ENCODE peak calls at places on chromosomes 13 and 19, in four cellular contexts. C, B, M and A are unnamed samples.

GRCh38 chr19:29294343-29294811 is 81.4 kb upstream of the UQCRFS1 start:
- DNase-seq in C (no peak), B (no peak), M (no peak), A (no peak)

GRCh38 chr19:38550376-38550775 is 67.4 kb downstream of the MAP4K1 start:
- DNase-seq in C (no peak), B (no peak), M (no peak), A (no peak)

GRCh38 chr13:107734891-107735620 is 480.3 kb downstream of the LIG4 start:
- DNase-seq in C (no peak), B (no peak), M (no peak), A (no peak)

GRCh38 chr13:25111557-25111956 is 15.6 kb downstream of the PABPC3 start:
- DNase-seq in C (no peak), B (no peak), M (no peak), A (no peak)

GRCh38 chr19:50906217-50906616 is 5.0 kb downstream of the KLK4 start:
- DNase-seq in C (no peak), B (peak; percentile 67), M (peak; percentile 17), A (no peak)

GRCh38 chr13:113907637-113908617 is 44.1 kb upstream of the GAS6 start:
- DNase-seq in C (no peak), B (no peak), M (no peak), A (no peak)

GRCh38 chr19:48878219-48879024 is 6.2 kb downstream of the PPP1R15A start:
- DNase-seq in C (no peak), B (peak; percentile 98), M (no peak), A (no peak)

GRCh38 chr19:58385313-58386165 is 1.5 kb upstream of the RPS5 start:
- DNase-seq in C (no peak), B (no peak), M (no peak), A (no peak)

DNA sequence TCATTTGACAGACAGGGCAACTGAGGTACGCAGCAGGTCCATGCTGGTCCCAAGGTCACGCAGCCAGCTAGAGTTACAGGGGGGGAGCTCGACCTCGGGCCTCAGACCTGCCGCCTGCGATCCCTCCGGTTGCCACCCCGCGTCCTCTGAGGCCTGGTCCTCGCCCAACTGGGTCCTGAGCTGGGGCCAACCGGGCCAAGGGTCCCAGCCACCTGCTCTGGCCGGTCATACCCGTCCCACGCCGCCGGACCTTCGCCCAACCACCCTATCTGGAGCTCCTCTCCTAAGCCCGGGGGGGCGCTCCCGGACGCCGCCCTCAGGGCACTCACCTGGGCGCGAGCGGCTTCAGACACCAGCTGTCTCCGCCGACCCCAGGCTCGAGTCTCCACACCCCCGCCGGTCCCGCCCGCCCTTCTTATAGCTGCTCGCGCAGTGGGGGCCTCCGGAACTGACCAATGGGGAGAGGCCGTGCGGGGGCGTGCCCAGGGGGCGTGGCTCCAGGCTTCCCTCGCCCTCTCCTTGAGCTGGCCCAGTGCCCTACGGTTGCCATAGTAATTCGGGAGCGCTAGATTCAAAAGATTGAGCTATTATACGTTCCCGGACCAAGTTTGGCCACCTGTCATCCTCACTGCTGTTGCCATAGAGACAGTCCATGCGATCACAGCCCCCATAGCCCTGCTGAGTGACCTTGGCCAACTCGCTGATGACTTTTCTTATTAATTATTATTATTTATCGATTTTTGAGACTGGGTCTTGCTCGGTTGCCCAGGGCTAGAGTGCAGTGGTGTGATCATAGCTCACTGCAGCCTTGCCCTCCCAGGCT is at the start of gene PLIN5:
- DNase-seq in C (peak; percentile 54), B (peak; percentile 95), M (peak; percentile 80), A (peak; percentile 65)
- TF ChIP-seq FOSL1 in C (no peak), B (no peak), M (no peak), A (no peak)

GRCh38 chr13:33739254-33739653 is 78.7 kb upstream of the RFC3 start:
- DNase-seq in C (no peak), B (no peak), M (no peak), A (no peak)
- TF ChIP-seq JUND in C (no peak), B (no peak), M (no peak), A (no peak)

DNA sequence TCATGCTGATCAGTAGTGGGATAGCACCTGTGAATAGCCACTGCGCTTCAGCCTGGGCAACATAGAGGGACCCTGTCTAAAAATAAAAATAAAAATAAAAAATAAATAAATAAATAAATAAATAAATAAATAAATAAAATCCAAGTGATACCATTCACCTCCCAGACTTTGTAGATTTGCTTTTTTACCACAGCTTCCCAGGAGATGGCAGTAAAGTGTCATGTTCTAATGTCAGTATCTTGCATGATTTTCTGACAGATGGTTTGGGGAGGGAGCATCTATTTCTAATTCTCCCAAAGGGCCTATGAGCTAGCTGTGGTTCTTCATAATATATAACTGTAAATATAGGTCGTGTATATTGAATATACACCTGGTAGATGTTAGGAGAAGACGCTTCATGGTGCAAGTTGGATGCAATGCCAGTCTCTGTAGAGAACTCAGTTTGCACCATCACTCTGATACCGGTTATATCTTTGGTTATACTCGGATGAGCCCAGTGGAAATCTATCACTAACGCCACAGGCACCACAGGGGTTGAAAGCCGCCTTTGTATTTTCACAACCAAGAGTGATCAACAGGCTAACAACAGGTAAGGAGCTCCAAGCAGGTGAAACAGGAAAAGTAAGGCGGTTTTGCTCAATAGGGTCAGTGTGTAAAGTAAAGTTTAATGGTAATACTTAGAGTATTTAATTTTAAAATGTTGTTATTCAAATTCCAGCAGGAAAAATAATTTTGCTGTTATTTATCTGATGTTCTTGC is 13.9 kb downstream of the APLP1 start:
- DNase-seq in C (no peak), B (peak; percentile 68), M (peak; percentile 64), A (peak; percentile 67)
- TF ChIP-seq ATF3 in C (no peak), B (no peak), M (no peak), A (no peak)

GRCh38 chr13:89455741-89456140 is 1784.6 kb downstream of the SLITRK5 start:
- DNase-seq in C (no peak), B (no peak), M (no peak), A (no peak)
- TF ChIP-seq FOSL1 in C (no peak), B (no peak), M (no peak), A (no peak)